ENCODE peak calls at places on chromosome 3, in five cellular contexts. V is heart right ventricle, K is stomach, S is fibroblast of lung, Y is cardiac muscle cell. A is an unnamed sample. For H3K4me1, the result is how much of the 10 kb centered on the place peaks cover.

GRCh38 chr3:39433642-39434041 is 27.1 kb downstream of the RPSA start:
- DNase-seq in V (no peak), K (no peak), Y (no peak), S (peak), A (no peak)

GRCh38 chr3:79018671-79019136 is 749.1 kb downstream of the ROBO1 start:
- DNase-seq in K (peak), S (peak), V (peak), Y (peak), A (no peak)

GRCh38 chr3:184016820-184017671 is 638 bp downstream of the ABCC5 start:
- DNase-seq in V (peak), S (peak), K (peak), Y (peak), A (peak)

GRCh38 chr3:46100812-46101211 is 73.5 kb upstream of the XCR1 start:
- DNase-seq in K (no peak), S (no peak), V (no peak), Y (no peak), A (no peak)

GRCh38 chr3:42498791-42499477 is 3.5 kb upstream of the VIPR1 start:
- DNase-seq in Y (no peak), V (no peak), K (peak), S (no peak), A (no peak)

GRCh38 chr3:4670352-4670751 is 177.2 kb downstream of the ITPR1 start:
- DNase-seq in V (no peak), S (no peak), K (no peak), Y (peak), A (no peak)

GRCh38 chr3:191330309-191330712 is at the start of gene UTS2B:
- DNase-seq in K (no peak), V (no peak), Y (no peak), S (peak), A (no peak)

GRCh38 chr3:170323371-170323770 is 34.1 kb upstream of the SKIL start:
- DNase-seq in K (no peak), V (no peak), Y (no peak), S (no peak), A (no peak)

GRCh38 chr3:59017617-59017984 is 32.2 kb downstream of the CFAP20DC start:
- DNase-seq in S (no peak), K (no peak), Y (no peak), V (no peak), A (no peak)
- TF ChIP-seq CTCF in S (no peak), K (no peak), Y (no peak), V (no peak), A (no peak)

DNA sequence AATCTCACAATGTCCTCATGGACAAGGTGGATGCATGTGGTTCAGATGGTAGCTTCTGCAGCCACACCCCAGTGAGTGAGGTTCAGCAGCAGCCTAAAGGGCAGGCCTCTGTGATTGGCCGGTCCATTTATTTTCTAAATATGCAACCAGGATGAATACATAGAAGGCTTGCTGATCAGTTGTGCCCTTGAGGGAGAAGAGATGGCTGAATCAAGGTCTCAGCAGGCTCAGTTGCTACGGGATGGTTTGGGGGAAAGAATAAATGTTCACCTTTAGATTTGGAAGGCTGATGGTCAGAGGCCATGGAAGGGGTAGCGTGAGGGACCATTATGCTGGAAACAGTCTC is 53.7 kb upstream of the FGD5 start:
- DNase-seq in Y (no peak), S (no peak), K (no peak), V (no peak), A (no peak)
- H3K4me1 ChIP-seq in Y (under half), S (under half), K (under half), V (under half), A (under half)

GRCh38 chr3:53229606-53230005 is 26.2 kb downstream of the TKT start:
- DNase-seq in Y (no peak), K (no peak), S (no peak), V (no peak), A (no peak)

GRCh38 chr3:53230789-53231188 is 25.0 kb downstream of the TKT start:
- DNase-seq in V (no peak), Y (no peak), S (no peak), K (no peak), A (no peak)

GRCh38 chr3:53230041-53230621 is 25.7 kb downstream of the TKT start:
- DNase-seq in S (no peak), Y (no peak), K (no peak), V (no peak), A (no peak)

GRCh38 chr3:53232641-53233377 is 23.0 kb downstream of the TKT start:
- DNase-seq in K (no peak), V (no peak), S (no peak), Y (no peak), A (no peak)

GRCh38 chr3:53231532-53232511 is 24.0 kb downstream of the TKT start:
- DNase-seq in S (no peak), K (no peak), Y (no peak), V (no peak), A (no peak)
- TF ChIP-seq CTCF in S (no peak), K (no peak), Y (peak), V (no peak), A (peak)

GRCh38 chr3:129441782-129442181 is 1.8 kb downstream of the IFT122 start:
- DNase-seq in V (no peak), S (peak), Y (peak), K (no peak), A (no peak)

GRCh38 chr3:129440648-129441190 is 695 bp downstream of the IFT122 start:
- DNase-seq in S (no peak), K (no peak), V (no peak), Y (no peak), A (no peak)

GRCh38 chr3:129442947-129443346 is 2.9 kb downstream of the IFT122 start:
- DNase-seq in K (no peak), S (no peak), Y (no peak), V (no peak), A (no peak)

GRCh38 chr3:129441215-129441614 is 1.2 kb downstream of the IFT122 start:
- DNase-seq in K (no peak), Y (no peak), S (no peak), V (no peak), A (peak)

DNA sequence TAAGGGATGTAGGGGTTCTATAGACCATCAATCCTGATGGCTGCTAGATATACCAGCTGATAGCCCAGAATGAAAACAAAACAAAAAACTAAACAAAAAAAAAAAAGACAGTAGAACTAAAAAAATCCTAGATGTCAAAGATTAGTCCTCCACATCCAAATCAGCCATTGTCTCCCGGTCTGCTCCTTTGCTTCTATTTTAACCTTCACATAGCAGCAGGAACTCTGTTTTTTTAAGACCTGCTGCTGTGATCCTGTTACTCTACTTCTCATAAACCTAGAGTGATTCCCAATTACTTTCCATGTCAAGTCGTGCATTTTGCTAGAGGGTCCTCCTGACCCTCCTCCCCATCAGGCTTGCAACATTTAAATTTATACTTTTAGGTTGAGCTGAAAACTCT is 2.5 kb downstream of the IFT122 start:
- DNase-seq in V (no peak), K (no peak), S (no peak), Y (no peak), A (no peak)
- H3K4me1 ChIP-seq in V (under half), K (half or more), S (under half), Y (under half), A (under half)

GRCh38 chr3:138941259-138941885 is 5.6 kb downstream of the FOXL2 start:
- DNase-seq in K (no peak), S (no peak), Y (peak), V (no peak), A (peak)
- TF ChIP-seq CTCF in K (no peak), S (peak), Y (peak), V (peak), A (peak)

GRCh38 chr3:136750209-136750921 is 1.8 kb downstream of the STAG1 start:
- DNase-seq in K (no peak), Y (peak), V (no peak), S (peak), A (peak)
- H3K4me1 ChIP-seq in K (half or more), Y (under half), V (under half), S (under half), A (half or more)

A was measured in DND-41.